ENCODE peak calls at places on chromosomes 1 and 21, in six cellular contexts. One of them, this sample, is unnamed.

GRCh38 chr1:109717729-109718128 is 5.7 kb downstream of the GSTM5 start:
- DNase-seq in GM18507: no peak
- DNase-seq in LHCN-M2: no peak
- DNase-seq in left ventricle myocardium inferior: no peak
- DNase-seq in activated CD4-positive, alpha-beta T cell treated with anti-CD3 and anti-CD28 coated beads for 4 hours: no peak
- DNase-seq in amniotic stem cell: no peak
- DNase-seq in this sample: no peak

GRCh38 chr1:48069662-48070432 is 72.7 kb upstream of the TRABD2B start:
- DNase-seq in left ventricle myocardium inferior: no peak
- DNase-seq in activated CD4-positive, alpha-beta T cell treated with anti-CD3 and anti-CD28 coated beads for 4 hours: no peak
- DNase-seq in GM18507: no peak
- DNase-seq in LHCN-M2: no peak
- DNase-seq in amniotic stem cell: no peak
- DNase-seq in this sample: no peak

GRCh38 chr21:17482928-17483327 is 29.9 kb upstream of the CXADR start:
- DNase-seq in left ventricle myocardium inferior: no peak
- DNase-seq in LHCN-M2: no peak
- DNase-seq in activated CD4-positive, alpha-beta T cell treated with anti-CD3 and anti-CD28 coated beads for 4 hours: no peak
- DNase-seq in amniotic stem cell: no peak
- DNase-seq in GM18507: no peak
- DNase-seq in this sample: no peak

GRCh38 chr1:111199881-111200801 is at the start of gene DENND2D:
- DNase-seq in left ventricle myocardium inferior: peak; percentile 32
- DNase-seq in activated CD4-positive, alpha-beta T cell treated with anti-CD3 and anti-CD28 coated beads for 4 hours: peak; percentile 64
- DNase-seq in LHCN-M2: no peak
- DNase-seq in amniotic stem cell: no peak
- DNase-seq in GM18507: no peak
- DNase-seq in this sample: no peak

GRCh38 chr1:86395771-86396502 is at the start of gene ODF2L:
- DNase-seq in LHCN-M2: peak; percentile 77
- DNase-seq in amniotic stem cell: peak; percentile 72
- DNase-seq in activated CD4-positive, alpha-beta T cell treated with anti-CD3 and anti-CD28 coated beads for 4 hours: peak; percentile 83
- DNase-seq in left ventricle myocardium inferior: peak; percentile 91
- DNase-seq in GM18507: peak; percentile 60
- DNase-seq in this sample: peak; percentile 75

GRCh38 chr1:208615356-208615755 is 371.2 kb upstream of the PLXNA2 start:
- DNase-seq in activated CD4-positive, alpha-beta T cell treated with anti-CD3 and anti-CD28 coated beads for 4 hours: no peak
- DNase-seq in amniotic stem cell: no peak
- DNase-seq in LHCN-M2: no peak
- DNase-seq in GM18507: no peak
- DNase-seq in left ventricle myocardium inferior: no peak
- DNase-seq in this sample: no peak

GRCh38 chr1:156765664-156766063 is 1.7 kb upstream of the PRCC start:
- DNase-seq in amniotic stem cell: no peak
- DNase-seq in activated CD4-positive, alpha-beta T cell treated with anti-CD3 and anti-CD28 coated beads for 4 hours: no peak
- DNase-seq in left ventricle myocardium inferior: no peak
- DNase-seq in LHCN-M2: no peak
- DNase-seq in GM18507: no peak
- DNase-seq in this sample: no peak

GRCh38 chr1:52296345-52296744 is 69.7 kb downstream of the CC2D1B start:
- DNase-seq in left ventricle myocardium inferior: no peak
- DNase-seq in amniotic stem cell: no peak
- DNase-seq in GM18507: peak; percentile 9
- DNase-seq in LHCN-M2: peak; percentile 62
- DNase-seq in activated CD4-positive, alpha-beta T cell treated with anti-CD3 and anti-CD28 coated beads for 4 hours: peak; percentile 5
- DNase-seq in this sample: no peak

GRCh38 chr1:5729636-5730145 is 262.5 kb downstream of the NPHP4 start:
- DNase-seq in LHCN-M2: no peak
- DNase-seq in activated CD4-positive, alpha-beta T cell treated with anti-CD3 and anti-CD28 coated beads for 4 hours: no peak
- DNase-seq in amniotic stem cell: no peak
- DNase-seq in GM18507: no peak
- DNase-seq in left ventricle myocardium inferior: no peak
- DNase-seq in this sample: no peak

GRCh38 chr1:177945943-177946650 is 23.8 kb downstream of the SEC16B start:
- DNase-seq in activated CD4-positive, alpha-beta T cell treated with anti-CD3 and anti-CD28 coated beads for 4 hours: no peak
- DNase-seq in LHCN-M2: peak; percentile 64
- DNase-seq in amniotic stem cell: peak; percentile 47
- DNase-seq in GM18507: peak; percentile 30
- DNase-seq in left ventricle myocardium inferior: peak; percentile 44
- DNase-seq in this sample: peak; percentile 16

GRCh38 chr21:23542097-23542496 is 2065.2 kb downstream of the MRPL39 start:
- DNase-seq in amniotic stem cell: no peak
- DNase-seq in activated CD4-positive, alpha-beta T cell treated with anti-CD3 and anti-CD28 coated beads for 4 hours: no peak
- DNase-seq in GM18507: no peak
- DNase-seq in LHCN-M2: no peak
- DNase-seq in left ventricle myocardium inferior: no peak
- DNase-seq in this sample: no peak

GRCh38 chr1:915295-916172 is 8.2 kb upstream of the SAMD11 start:
- DNase-seq in LHCN-M2: no peak
- DNase-seq in GM18507: no peak
- DNase-seq in amniotic stem cell: no peak
- DNase-seq in activated CD4-positive, alpha-beta T cell treated with anti-CD3 and anti-CD28 coated beads for 4 hours: no peak
- DNase-seq in left ventricle myocardium inferior: peak; percentile 10
- DNase-seq in this sample: no peak

GRCh38 chr1:232600430-232601258 is 29.3 kb downstream of the SIPA1L2 start:
- DNase-seq in GM18507: no peak
- DNase-seq in left ventricle myocardium inferior: no peak
- DNase-seq in amniotic stem cell: no peak
- DNase-seq in LHCN-M2: no peak
- DNase-seq in activated CD4-positive, alpha-beta T cell treated with anti-CD3 and anti-CD28 coated beads for 4 hours: no peak
- DNase-seq in this sample: no peak

GRCh38 chr1:89918127-89918793 is 76.7 kb upstream of the ZNF326 start:
- DNase-seq in LHCN-M2: peak; percentile 73
- DNase-seq in left ventricle myocardium inferior: no peak
- DNase-seq in amniotic stem cell: no peak
- DNase-seq in GM18507: no peak
- DNase-seq in activated CD4-positive, alpha-beta T cell treated with anti-CD3 and anti-CD28 coated beads for 4 hours: no peak
- DNase-seq in this sample: no peak

GRCh38 chr21:17139696-17140095 is 373.1 kb upstream of the CXADR start:
- DNase-seq in LHCN-M2: peak; percentile 3
- DNase-seq in activated CD4-positive, alpha-beta T cell treated with anti-CD3 and anti-CD28 coated beads for 4 hours: no peak
- DNase-seq in left ventricle myocardium inferior: no peak
- DNase-seq in amniotic stem cell: no peak
- DNase-seq in GM18507: no peak
- DNase-seq in this sample: no peak

GRCh38 chr1:172054172-172054571 is 212.9 kb downstream of the DNM3 start:
- DNase-seq in LHCN-M2: peak; percentile 47
- DNase-seq in GM18507: no peak
- DNase-seq in activated CD4-positive, alpha-beta T cell treated with anti-CD3 and anti-CD28 coated beads for 4 hours: no peak
- DNase-seq in left ventricle myocardium inferior: no peak
- DNase-seq in amniotic stem cell: no peak
- DNase-seq in this sample: no peak

GRCh38 chr1:116382857-116383256 is 9.8 kb downstream of the ATP1A1 start:
- DNase-seq in amniotic stem cell: no peak
- DNase-seq in left ventricle myocardium inferior: no peak
- DNase-seq in LHCN-M2: no peak
- DNase-seq in activated CD4-positive, alpha-beta T cell treated with anti-CD3 and anti-CD28 coated beads for 4 hours: no peak
- DNase-seq in GM18507: no peak
- DNase-seq in this sample: no peak

GRCh38 chr1:235834620-235835019 is 32.1 kb downstream of the LYST start:
- DNase-seq in amniotic stem cell: no peak
- DNase-seq in left ventricle myocardium inferior: no peak
- DNase-seq in LHCN-M2: no peak
- DNase-seq in GM18507: no peak
- DNase-seq in activated CD4-positive, alpha-beta T cell treated with anti-CD3 and anti-CD28 coated beads for 4 hours: no peak
- DNase-seq in this sample: no peak

GRCh38 chr1:9240914-9241820 is 6.6 kb downstream of the H6PD start:
- DNase-seq in GM18507: no peak
- DNase-seq in activated CD4-positive, alpha-beta T cell treated with anti-CD3 and anti-CD28 coated beads for 4 hours: no peak
- DNase-seq in amniotic stem cell: no peak
- DNase-seq in left ventricle myocardium inferior: no peak
- DNase-seq in LHCN-M2: no peak
- DNase-seq in this sample: no peak

GRCh38 chr1:34360574-34360973 is 183.9 kb downstream of the C1orf94 start:
- DNase-seq in amniotic stem cell: no peak
- DNase-seq in LHCN-M2: no peak
- DNase-seq in GM18507: no peak
- DNase-seq in activated CD4-positive, alpha-beta T cell treated with anti-CD3 and anti-CD28 coated beads for 4 hours: no peak
- DNase-seq in left ventricle myocardium inferior: no peak
- DNase-seq in this sample: no peak